ENCODE peak calls at places on chromosomes 4 and X, in six cellular contexts. I, P, X, R, T and D are unnamed samples.
A peak's percentile ranks its signal among the peaks of the same experiment; 100 is the strongest.

GRCh38 chrX:107710617-107711391 is 64.8 kb downstream of the TSC22D3 start:
- DNase-seq in I (peak; percentile 49), P (peak; percentile 60), X (peak; percentile 82), R (no peak), T (peak; percentile 64), D (peak; percentile 37)

GRCh38 chrX:153967536-153968214 is 3.9 kb downstream of the HCFC1 start:
- DNase-seq in I (peak; percentile 48), P (no peak), X (peak; percentile 53), R (no peak), T (no peak), D (no peak)

GRCh38 chrX:41922125-41922521 is 1.2 kb downstream of the CASK start:
- DNase-seq in I (no peak), P (no peak), X (no peak), R (no peak), T (peak; percentile 23), D (peak; percentile 5)

GRCh38 chr4:172962564-172963353 is 205.9 kb upstream of the GALNT7 start:
- DNase-seq in I (no peak), P (no peak), X (no peak), R (no peak), T (no peak), D (peak; percentile 81)

GRCh38 chrX:150849996-150850720 is 48.3 kb downstream of the CD99L2 start:
- DNase-seq in I (no peak), P (no peak), X (no peak), R (no peak), T (no peak), D (no peak)

GRCh38 chrX:56564182-56564885 is 907 bp downstream of the UBQLN2 start:
- DNase-seq in I (no peak), P (no peak), X (peak; percentile 9), R (peak; percentile 21), T (no peak), D (peak; percentile 10)

GRCh38 chrX:80022363-80023031 is 7.9 kb downstream of the TBX22 start:
- DNase-seq in I (no peak), P (no peak), X (no peak), R (no peak), T (no peak), D (no peak)

GRCh38 chr4:85067342-85067741 is 100.9 kb upstream of the WDFY3 start:
- DNase-seq in I (no peak), P (no peak), X (no peak), R (no peak), T (no peak), D (no peak)

GRCh38 chr4:92333056-92333455 is 29.3 kb downstream of the GRID2 start:
- DNase-seq in I (no peak), P (no peak), X (no peak), R (no peak), T (no peak), D (no peak)

GRCh38 chrX:154040307-154040756 is 20.6 kb upstream of the IRAK1 start:
- DNase-seq in I (no peak), P (no peak), X (no peak), R (no peak), T (no peak), D (peak; percentile 28)

GRCh38 chr4:148749403-148749802 is 307.2 kb upstream of the NR3C2 start:
- DNase-seq in I (no peak), P (no peak), X (no peak), R (no peak), T (no peak), D (no peak)

GRCh38 chr4:108060164-108060563 is 70.5 kb downstream of the HADH start:
- DNase-seq in I (no peak), P (no peak), X (no peak), R (peak; percentile 31), T (no peak), D (no peak)

GRCh38 chr4:84418032-84418709 is 80.9 kb downstream of the NKX6-1 start:
- DNase-seq in I (no peak), P (no peak), X (no peak), R (peak; percentile 9), T (no peak), D (no peak)

GRCh38 chrX:112734250-112734649 is 54.5 kb upstream of the LHFPL1 start:
- DNase-seq in I (peak; percentile 57), P (peak; percentile 17), X (no peak), R (no peak), T (no peak), D (peak; percentile 2)

GRCh38 chr4:182577411-182577810 is 334.2 kb downstream of the TENM3 start:
- DNase-seq in I (no peak), P (no peak), X (no peak), R (no peak), T (no peak), D (no peak)

GRCh38 chr4:2248044-2248780 is 6.3 kb upstream of the HAUS3 start:
- DNase-seq in I (no peak), P (no peak), X (no peak), R (peak; percentile 9), T (no peak), D (no peak)

GRCh38 chrX:79524642-79525041 is 157.5 kb upstream of the ITM2A start:
- DNase-seq in I (no peak), P (no peak), X (no peak), R (no peak), T (no peak), D (no peak)

GRCh38 chrX:70970482-70970999 is 39.6 kb upstream of the SLC7A3 start:
- DNase-seq in I (no peak), P (no peak), X (peak; percentile 3), R (no peak), T (no peak), D (no peak)

GRCh38 chrX:17860811-17861495 is at the start of gene RAI2:
- DNase-seq in I (peak; percentile 53), P (peak; percentile 25), X (peak; percentile 27), R (peak; percentile 25), T (peak; percentile 28), D (no peak)

GRCh38 chrX:100652266-100652665 is 8.3 kb downstream of the SRPX2 start:
- DNase-seq in I (no peak), P (no peak), X (no peak), R (no peak), T (no peak), D (no peak)

GRCh38 chr4:16382571-16382970 is 156.3 kb upstream of the TAPT1 start:
- DNase-seq in I (no peak), P (no peak), X (no peak), R (no peak), T (no peak), D (no peak)

GRCh38 chr4:7890635-7891393 is 48.8 kb downstream of the AFAP1 start:
- DNase-seq in I (no peak), P (no peak), X (no peak), R (no peak), T (no peak), D (peak; percentile 39)

GRCh38 chrX:31421441-31421840 is 349.6 kb upstream of the FTHL17 start:
- DNase-seq in I (no peak), P (no peak), X (no peak), R (no peak), T (no peak), D (no peak)

GRCh38 chr4:88159137-88159725 is 792 bp upstream of the ABCG2 start:
- DNase-seq in I (peak; percentile 48), P (peak; percentile 4), X (no peak), R (no peak), T (no peak), D (peak; percentile 21)

GRCh38 chr4:139018501-139018900 is 2.9 kb downstream of the NOCT start:
- DNase-seq in I (no peak), P (no peak), X (no peak), R (no peak), T (no peak), D (no peak)

GRCh38 chr4:110540606-110541440 is 64.9 kb downstream of the ENPEP start:
- DNase-seq in I (no peak), P (no peak), X (no peak), R (no peak), T (no peak), D (peak; percentile 10)

GRCh38 chrX:130108647-130109428 is 1.5 kb downstream of the ELF4 start:
- DNase-seq in I (no peak), P (no peak), X (no peak), R (no peak), T (peak; percentile 33), D (peak; percentile 74)

GRCh38 chr4:26206339-26206738 is 114.5 kb upstream of the RBPJ start:
- DNase-seq in I (no peak), P (peak; percentile 54), X (no peak), R (no peak), T (no peak), D (peak; percentile 78)

GRCh38 chr4:8709729-8710360 is 117.3 kb downstream of the CPZ start:
- DNase-seq in I (no peak), P (no peak), X (no peak), R (no peak), T (no peak), D (no peak)

GRCh38 chr4:54228064-54228527 is 997 bp upstream of the PDGFRA start:
- DNase-seq in I (peak; percentile 84), P (peak; percentile 75), X (no peak), R (no peak), T (no peak), D (peak; percentile 96)

GRCh38 chrX:103175944-103176753 is 38.8 kb upstream of the BEX4 start:
- DNase-seq in I (peak; percentile 62), P (peak; percentile 5), X (peak; percentile 43), R (peak; percentile 47), T (peak; percentile 24), D (peak; percentile 17)

DNA sequence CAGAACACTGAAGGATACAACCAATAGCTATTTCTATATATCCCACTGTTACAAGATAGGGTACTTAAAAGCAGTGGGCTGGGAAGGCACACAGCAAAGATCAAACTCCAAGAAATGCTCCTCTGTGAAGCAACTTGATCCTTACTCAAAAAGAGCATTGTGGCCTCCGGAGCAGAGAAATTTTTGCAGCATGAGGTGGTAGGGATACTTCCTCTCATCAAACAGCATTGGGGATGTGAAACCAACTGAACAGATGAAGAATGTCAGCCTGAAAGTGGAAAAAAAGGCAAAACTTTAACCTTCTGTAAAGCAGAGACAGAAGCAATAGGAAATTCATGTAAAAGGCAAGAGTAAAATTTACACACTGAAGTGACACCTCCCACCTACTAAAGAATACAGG is 92.2 kb downstream of the HUWE1 start:
- DNase-seq in I (no peak), P (no peak), X (no peak), R (no peak), T (no peak), D (no peak)
- H3K36me3 ChIP-seq in I (no peaks in the 10 kb centered on the region), P (no peaks in the 10 kb centered on the region), X (peaks cover 62% of the 10 kb centered on the region), R (peaks cover 55% of the 10 kb centered on the region), T (peaks cover 81% of the 10 kb centered on the region), D (peaks cover 59% of the 10 kb centered on the region)

GRCh38 chr4:14627038-14627437 is 375.2 kb upstream of the CPEB2 start:
- DNase-seq in I (no peak), P (no peak), X (no peak), R (no peak), T (no peak), D (no peak)
- H3K9me3 ChIP-seq in I (no peaks in the 10 kb centered on the region), P (no peaks in the 10 kb centered on the region), X (no peaks in the 10 kb centered on the region), R (no peaks in the 10 kb centered on the region), T (no peaks in the 10 kb centered on the region), D (no peaks in the 10 kb centered on the region)

GRCh38 chrX:33210156-33210555 is 1.2 kb downstream of the DMD start:
- DNase-seq in I (no peak), P (no peak), X (no peak), R (no peak), T (no peak), D (no peak)
- H3K4me3 ChIP-seq in I (peak overlapping the region; percentile 58), P (peak overlapping the region; percentile 34), X (no peak overlapping the region), R (no peak overlapping the region), T (no peak overlapping the region), D (peak overlapping the region; percentile 53)

DNA sequence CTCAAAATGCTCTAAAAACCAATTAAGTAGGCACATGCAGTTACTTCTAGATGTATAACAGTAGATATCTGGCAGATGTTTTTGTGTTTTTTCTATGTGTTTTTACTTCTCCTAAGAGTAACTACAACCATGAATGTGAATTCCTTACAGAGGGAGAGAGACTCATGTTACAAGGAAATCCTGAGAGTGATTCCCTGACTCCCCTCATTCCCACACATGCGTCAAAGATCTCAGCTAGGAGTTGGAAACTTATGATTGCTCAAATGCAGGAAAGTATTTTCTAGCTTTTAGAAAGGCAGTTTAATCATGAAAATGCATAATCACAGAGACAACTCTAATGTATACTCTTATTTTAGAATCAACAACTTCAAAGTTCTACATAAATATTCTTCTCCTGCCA is 121.8 kb downstream of the PDE5A start:
- DNase-seq in I (no peak), P (no peak), X (no peak), R (no peak), T (no peak), D (no peak)
- H3K36me3 ChIP-seq in I (peaks cover 11% of the 10 kb centered on the region), P (no peaks in the 10 kb centered on the region), X (peaks cover 2% of the 10 kb centered on the region), R (peaks cover 11% of the 10 kb centered on the region), T (peaks cover 6% of the 10 kb centered on the region), D (peaks cover 76% of the 10 kb centered on the region)